ENCODE peak calls at places on chromosome 7, in four cellular contexts. W is iPS-NIHi11, Q is NCI-H2171 treated with DMSO at 0.1 percent for 48 hours, C is left ventricle myocardium superior. J is an unnamed sample.

GRCh38 chr7:37833107-37833817 is 15.1 kb upstream of the NME8 start:
- DNase-seq in Q (peak; percentile 69), C (peak; percentile 41), W (peak; percentile 71), J (peak; percentile 18)

GRCh38 chr7:50342616-50343114 is 38.1 kb downstream of the IKZF1 start:
- DNase-seq in C (no peak), W (no peak), Q (no peak), J (no peak)

GRCh38 chr7:41998041-41998440 is 239.0 kb downstream of the GLI3 start:
- DNase-seq in C (no peak), Q (no peak), W (no peak), J (no peak)

GRCh38 chr7:72326365-72326764 is 85.8 kb downstream of the CALN1 start:
- DNase-seq in C (no peak), Q (peak; percentile 61), W (no peak), J (no peak)

GRCh38 chr7:131629203-131629871 is 72.9 kb upstream of the PODXL start:
- DNase-seq in C (no peak), W (no peak), Q (no peak), J (no peak)

GRCh38 chr7:55573526-55573925 is 1.2 kb upstream of the VOPP1 start:
- DNase-seq in W (no peak), Q (no peak), C (no peak), J (no peak)

GRCh38 chr7:104059103-104059502 is 69.6 kb upstream of the RELN start:
- DNase-seq in C (no peak), W (no peak), Q (no peak), J (no peak)

GRCh38 chr7:133904766-133905165 is 222.4 kb upstream of the LRGUK start:
- DNase-seq in C (no peak), Q (no peak), W (no peak), J (no peak)

GRCh38 chr7:79502151-79502550 is 48.7 kb upstream of the MAGI2 start:
- DNase-seq in C (no peak), Q (no peak), W (no peak), J (no peak)

GRCh38 chr7:137020351-137020750 is 151.9 kb downstream of the CHRM2 start:
- DNase-seq in Q (peak; percentile 32), W (no peak), C (no peak), J (no peak)

GRCh38 chr7:98078197-98078870 is 28.3 kb upstream of the LMTK2 start:
- DNase-seq in Q (peak; percentile 4), C (no peak), W (no peak), J (no peak)

GRCh38 chr7:93245525-93246432 is 13.6 kb downstream of the VPS50 start:
- DNase-seq in Q (peak; percentile 51), C (no peak), W (no peak), J (no peak)

GRCh38 chr7:35255909-35256876 is 2.3 kb upstream of the TBX20 start:
- DNase-seq in Q (no peak), W (no peak), C (peak; percentile 27), J (no peak)

GRCh38 chr7:65980478-65981250 is 1.3 kb downstream of the GUSB start:
- DNase-seq in C (peak; percentile 63), Q (no peak), W (no peak), J (peak; percentile 68)

GRCh38 chr7:68730871-68731403 is 867.3 kb upstream of the AUTS2 start:
- DNase-seq in W (no peak), Q (peak; percentile 58), C (no peak), J (no peak)

GRCh38 chr7:155942226-155942950 is 130.1 kb upstream of the SHH start:
- DNase-seq in C (no peak), W (no peak), Q (no peak), J (no peak)

GRCh38 chr7:98341106-98341505 is 59.6 kb downstream of the BRI3 start:
- DNase-seq in W (no peak), Q (no peak), C (no peak), J (no peak)

GRCh38 chr7:28882896-28883470 is 75.1 kb downstream of the TRIL start:
- DNase-seq in C (no peak), Q (no peak), W (no peak), J (no peak)

GRCh38 chr7:157667731-157668130 is 330.9 kb downstream of the DNAJB6 start:
- DNase-seq in C (no peak), W (no peak), Q (no peak), J (no peak)

GRCh38 chr7:30463400-30464145 is 15.0 kb downstream of the NOD1 start:
- DNase-seq in Q (no peak), W (no peak), C (no peak), J (no peak)

GRCh38 chr7:132996581-132997242 is 85.2 kb downstream of the CHCHD3 start:
- DNase-seq in C (no peak), W (no peak), Q (no peak), J (no peak)

GRCh38 chr7:39228946-39229345 is 251.2 kb downstream of the POU6F2 start:
- DNase-seq in W (peak; percentile 14), Q (no peak), C (no peak), J (no peak)

GRCh38 chr7:28889290-28889689 is 68.8 kb downstream of the TRIL start:
- DNase-seq in Q (peak; percentile 14), C (no peak), W (no peak), J (no peak)

GRCh38 chr7:146146866-146147265 is 30.3 kb downstream of the CNTNAP2 start:
- DNase-seq in C (no peak), W (no peak), Q (peak; percentile 41), J (no peak)

GRCh38 chr7:101885597-101885955 is 68.2 kb downstream of the CUX1 start:
- DNase-seq in W (no peak), C (no peak), Q (no peak), J (no peak)

GRCh38 chr7:44401692-44402091 is 76.3 kb upstream of the CAMK2B start:
- DNase-seq in Q (no peak), W (no peak), C (no peak), J (no peak)

GRCh38 chr7:7237201-7237977 is 55.0 kb downstream of the C1GALT1 start:
- DNase-seq in C (no peak), Q (no peak), W (no peak), J (no peak)

GRCh38 chr7:5594616-5595544 is 171.2 kb upstream of the TNRC18 start:
- DNase-seq in Q (peak; percentile 67), W (peak; percentile 65), C (peak; percentile 51), J (no peak)

GRCh38 chr7:46752881-46753366 is 829.0 kb downstream of the TNS3 start:
- DNase-seq in W (no peak), Q (no peak), C (no peak), J (no peak)

GRCh38 chr7:157426463-157427301 is 89.9 kb downstream of the DNAJB6 start:
- DNase-seq in C (peak; percentile 22), Q (no peak), W (no peak), J (no peak)

GRCh38 chr7:132541656-132542055 is 34.6 kb downstream of the PLXNA4 start:
- DNase-seq in W (peak; percentile 31), C (no peak), Q (no peak), J (no peak)

GRCh38 chr7:155580367-155580766 is 34.0 kb upstream of the CNPY1 start:
- DNase-seq in W (no peak), Q (no peak), C (no peak), J (no peak)

GRCh38 chr7:84202855-84203254 is 8.3 kb upstream of the SEMA3A start:
- DNase-seq in W (no peak), Q (no peak), C (no peak), J (no peak)

GRCh38 chr7:96901822-96902412 is 103.4 kb upstream of the DLX6 start:
- DNase-seq in C (no peak), W (no peak), Q (peak; percentile 7), J (no peak)

J was measured in CMK.